ENCODE peak calls at places on chromosome 1, in six cellular contexts. One of them, this sample, is unnamed.

GRCh38 chr1:193260925-193261324 is 74.5 kb upstream of the B3GALT2 start:
- DNase-seq in HCT116: no peak
- DNase-seq in IMR-90: no peak
- DNase-seq in DND-41: no peak
- DNase-seq in MM.1S: no peak
- DNase-seq in fibroblast of lung: no peak
- DNase-seq in this sample: no peak

GRCh38 chr1:229900220-229900619 is 166.8 kb upstream of the GALNT2 start:
- DNase-seq in IMR-90: no peak
- DNase-seq in fibroblast of lung: no peak
- DNase-seq in MM.1S: no peak
- DNase-seq in DND-41: no peak
- DNase-seq in HCT116: no peak
- DNase-seq in this sample: no peak

GRCh38 chr1:235015291-235015990 is 113.2 kb downstream of the TOMM20 start:
- DNase-seq in fibroblast of lung: no peak
- DNase-seq in IMR-90: no peak
- DNase-seq in HCT116: no peak
- DNase-seq in DND-41: no peak
- DNase-seq in MM.1S: peak; percentile 29
- DNase-seq in this sample: no peak

GRCh38 chr1:110508038-110508437 is 10.9 kb downstream of the KCNA10 start:
- DNase-seq in HCT116: no peak
- DNase-seq in DND-41: no peak
- DNase-seq in fibroblast of lung: no peak
- DNase-seq in MM.1S: no peak
- DNase-seq in IMR-90: peak; percentile 9
- DNase-seq in this sample: peak; percentile 27

GRCh38 chr1:18333220-18333619 is 147.5 kb upstream of the KLHDC7A start:
- DNase-seq in MM.1S: no peak
- DNase-seq in DND-41: no peak
- DNase-seq in HCT116: no peak
- DNase-seq in fibroblast of lung: no peak
- DNase-seq in IMR-90: no peak
- DNase-seq in this sample: no peak

GRCh38 chr1:223732993-223733798 is 20.9 kb downstream of the CAPN2 start:
- DNase-seq in MM.1S: no peak
- DNase-seq in fibroblast of lung: no peak
- DNase-seq in HCT116: no peak
- DNase-seq in DND-41: no peak
- DNase-seq in IMR-90: peak; percentile 40
- DNase-seq in this sample: no peak

GRCh38 chr1:244092293-244093264 is 41.5 kb downstream of the ZBTB18 start:
- DNase-seq in IMR-90: peak; percentile 67
- DNase-seq in DND-41: no peak
- DNase-seq in MM.1S: no peak
- DNase-seq in fibroblast of lung: peak; percentile 89
- DNase-seq in HCT116: no peak
- DNase-seq in this sample: peak; percentile 56

GRCh38 chr1:166354411-166354810 is 187.6 kb upstream of the FAM78B start:
- DNase-seq in fibroblast of lung: no peak
- DNase-seq in MM.1S: no peak
- DNase-seq in IMR-90: no peak
- DNase-seq in HCT116: no peak
- DNase-seq in DND-41: no peak
- DNase-seq in this sample: no peak

GRCh38 chr1:85824066-85824835 is 116.0 kb upstream of the ZNHIT6 start:
- DNase-seq in fibroblast of lung: no peak
- DNase-seq in MM.1S: no peak
- DNase-seq in HCT116: no peak
- DNase-seq in IMR-90: no peak
- DNase-seq in DND-41: no peak
- DNase-seq in this sample: no peak

GRCh38 chr1:92184632-92185031 is 33.1 kb upstream of the C1orf146 start:
- DNase-seq in MM.1S: no peak
- DNase-seq in fibroblast of lung: peak; percentile 89
- DNase-seq in HCT116: no peak
- DNase-seq in IMR-90: peak; percentile 89
- DNase-seq in DND-41: no peak
- DNase-seq in this sample: no peak

GRCh38 chr1:199981584-199981983 is 45.9 kb upstream of the NR5A2 start:
- DNase-seq in fibroblast of lung: no peak
- DNase-seq in MM.1S: no peak
- DNase-seq in IMR-90: no peak
- DNase-seq in DND-41: no peak
- DNase-seq in HCT116: no peak
- DNase-seq in this sample: no peak

GRCh38 chr1:182054698-182055326 is 6.7 kb downstream of the ZNF648 start:
- DNase-seq in IMR-90: no peak
- DNase-seq in DND-41: peak; percentile 68
- DNase-seq in MM.1S: peak; percentile 77
- DNase-seq in HCT116: peak; percentile 26
- DNase-seq in fibroblast of lung: no peak
- DNase-seq in this sample: peak; percentile 73

GRCh38 chr1:17306407-17306806 is 1.6 kb upstream of the PADI4 start:
- DNase-seq in IMR-90: no peak
- DNase-seq in DND-41: no peak
- DNase-seq in fibroblast of lung: no peak
- DNase-seq in HCT116: no peak
- DNase-seq in MM.1S: no peak
- DNase-seq in this sample: no peak

GRCh38 chr1:217272385-217272784 is 358.5 kb downstream of the GPATCH2 start:
- DNase-seq in DND-41: no peak
- DNase-seq in MM.1S: no peak
- DNase-seq in HCT116: no peak
- DNase-seq in IMR-90: peak; percentile 84
- DNase-seq in fibroblast of lung: peak; percentile 77
- DNase-seq in this sample: no peak

GRCh38 chr1:22803833-22804232 is 93.2 kb downstream of the EPHB2 start:
- DNase-seq in MM.1S: no peak
- DNase-seq in fibroblast of lung: peak; percentile 69
- DNase-seq in IMR-90: no peak
- DNase-seq in DND-41: no peak
- DNase-seq in HCT116: no peak
- DNase-seq in this sample: no peak

GRCh38 chr1:13820055-13820454 is 120.1 kb downstream of the PRDM2 start:
- DNase-seq in HCT116: no peak
- DNase-seq in fibroblast of lung: no peak
- DNase-seq in MM.1S: no peak
- DNase-seq in IMR-90: no peak
- DNase-seq in DND-41: no peak
- DNase-seq in this sample: no peak

GRCh38 chr1:2503554-2504223 is 22.7 kb downstream of the PANK4 start:
- DNase-seq in MM.1S: no peak
- DNase-seq in DND-41: no peak
- DNase-seq in fibroblast of lung: no peak
- DNase-seq in HCT116: no peak
- DNase-seq in IMR-90: no peak
- DNase-seq in this sample: no peak

GRCh38 chr1:42955311-42956063 is 3.2 kb downstream of the SLC2A1 start:
- DNase-seq in MM.1S: no peak
- DNase-seq in HCT116: no peak
- DNase-seq in fibroblast of lung: no peak
- DNase-seq in IMR-90: no peak
- DNase-seq in DND-41: no peak
- DNase-seq in this sample: no peak

GRCh38 chr1:229238674-229239415 is 32.1 kb upstream of the RAB4A start:
- DNase-seq in HCT116: no peak
- DNase-seq in DND-41: no peak
- DNase-seq in MM.1S: no peak
- DNase-seq in IMR-90: no peak
- DNase-seq in fibroblast of lung: peak; percentile 40
- DNase-seq in this sample: no peak

GRCh38 chr1:223216482-223217205 is 73.6 kb upstream of the TLR5 start:
- DNase-seq in MM.1S: no peak
- DNase-seq in DND-41: no peak
- DNase-seq in HCT116: no peak
- DNase-seq in IMR-90: no peak
- DNase-seq in fibroblast of lung: no peak
- DNase-seq in this sample: no peak

GRCh38 chr1:14897080-14897449 is 256.5 kb upstream of the TMEM51 start:
- DNase-seq in DND-41: peak; percentile 26
- DNase-seq in HCT116: peak; percentile 28
- DNase-seq in fibroblast of lung: peak; percentile 11
- DNase-seq in IMR-90: peak; percentile 7
- DNase-seq in MM.1S: no peak
- DNase-seq in this sample: no peak

GRCh38 chr1:56516539-56517252 is 62.7 kb downstream of the PLPP3 start:
- DNase-seq in IMR-90: peak; percentile 65
- DNase-seq in HCT116: peak; percentile 71
- DNase-seq in fibroblast of lung: peak; percentile 78
- DNase-seq in DND-41: no peak
- DNase-seq in MM.1S: peak; percentile 83
- DNase-seq in this sample: peak; percentile 74

GRCh38 chr1:199273837-199274379 is 635.1 kb downstream of the PTPRC start:
- DNase-seq in IMR-90: peak; percentile 80
- DNase-seq in fibroblast of lung: peak; percentile 63
- DNase-seq in HCT116: no peak
- DNase-seq in MM.1S: no peak
- DNase-seq in DND-41: no peak
- DNase-seq in this sample: peak; percentile 18

DNA sequence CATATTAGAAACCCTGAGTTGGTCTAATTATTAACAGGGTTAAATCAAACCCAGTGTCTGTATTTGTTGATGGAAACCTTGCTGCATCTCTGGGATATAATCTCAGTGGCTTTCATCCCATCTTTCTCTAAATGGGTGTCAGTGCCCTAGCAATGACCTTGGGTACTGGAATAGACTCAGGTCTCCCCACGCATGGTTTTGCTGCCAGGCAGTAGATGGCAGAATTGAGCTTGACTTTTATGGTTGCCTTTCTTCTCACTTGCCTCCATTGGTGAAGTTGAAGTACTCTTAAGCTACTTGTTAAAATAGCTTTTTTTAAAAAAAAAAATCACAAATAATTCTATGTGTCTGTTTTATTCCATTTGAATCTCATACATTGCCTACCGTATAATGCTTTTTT is 81.8 kb upstream of the HMCN1 start:
- DNase-seq in IMR-90: no peak
- DNase-seq in DND-41: no peak
- DNase-seq in HCT116: peak; percentile 22
- DNase-seq in MM.1S: peak; percentile 21
- DNase-seq in fibroblast of lung: no peak
- DNase-seq in this sample: no peak
- TF ChIP-seq CTCF in IMR-90: no peak
- TF ChIP-seq CTCF in DND-41: peak; percentile 45
- TF ChIP-seq CTCF in HCT116: peak; percentile 44
- TF ChIP-seq CTCF in MM.1S: peak; percentile 47
- TF ChIP-seq CTCF in fibroblast of lung: peak; percentile 14
- TF ChIP-seq CTCF in this sample: no peak

GRCh38 chr1:40096977-40097782 is at the start of gene PPT1:
- DNase-seq in MM.1S: peak; percentile 75
- DNase-seq in fibroblast of lung: peak; percentile 67
- DNase-seq in HCT116: peak; percentile 41
- DNase-seq in DND-41: peak; percentile 84
- DNase-seq in IMR-90: peak; percentile 55
- DNase-seq in this sample: peak; percentile 88
- H3K9ac ChIP-seq in MM.1S: peak within 1 kb of the TSS; percentile 71
- H3K9ac ChIP-seq in fibroblast of lung: peak within 1 kb of the TSS; percentile 66
- H3K9ac ChIP-seq in HCT116: peak within 1 kb of the TSS; percentile 70
- H3K9ac ChIP-seq in DND-41: peak within 1 kb of the TSS; percentile 60
- H3K9ac ChIP-seq in IMR-90: peak within 1 kb of the TSS; percentile 85
- H3K9ac ChIP-seq in this sample: peak within 1 kb of the TSS; percentile 48

GRCh38 chr1:108663074-108663473 is 2.2 kb upstream of the HENMT1 start:
- DNase-seq in DND-41: no peak
- DNase-seq in MM.1S: no peak
- DNase-seq in fibroblast of lung: no peak
- DNase-seq in HCT116: no peak
- DNase-seq in IMR-90: no peak
- DNase-seq in this sample: no peak

GRCh38 chr1:108664426-108664950 is 3.6 kb upstream of the HENMT1 start:
- DNase-seq in DND-41: no peak
- DNase-seq in IMR-90: no peak
- DNase-seq in MM.1S: no peak
- DNase-seq in HCT116: no peak
- DNase-seq in fibroblast of lung: no peak
- DNase-seq in this sample: no peak

GRCh38 chr1:108665047-108665446 is 4.2 kb upstream of the HENMT1 start:
- DNase-seq in MM.1S: no peak
- DNase-seq in fibroblast of lung: no peak
- DNase-seq in DND-41: no peak
- DNase-seq in HCT116: no peak
- DNase-seq in IMR-90: no peak
- DNase-seq in this sample: no peak

GRCh38 chr1:108657701-108658100 is 3.2 kb downstream of the HENMT1 start:
- DNase-seq in MM.1S: no peak
- DNase-seq in IMR-90: peak; percentile 27
- DNase-seq in HCT116: no peak
- DNase-seq in fibroblast of lung: no peak
- DNase-seq in DND-41: no peak
- DNase-seq in this sample: no peak

GRCh38 chr1:108661030-108661609 is at the start of gene HENMT1:
- DNase-seq in IMR-90: peak; percentile 35
- DNase-seq in MM.1S: peak; percentile 43
- DNase-seq in DND-41: peak; percentile 76
- DNase-seq in HCT116: no peak
- DNase-seq in fibroblast of lung: peak; percentile 79
- DNase-seq in this sample: peak; percentile 63
- H3K9me3 ChIP-seq in IMR-90: no peaks in the 10 kb centered on the region
- H3K9me3 ChIP-seq in MM.1S: no peaks in the 10 kb centered on the region
- H3K9me3 ChIP-seq in DND-41: no peaks in the 10 kb centered on the region
- H3K9me3 ChIP-seq in HCT116: no peaks in the 10 kb centered on the region
- H3K9me3 ChIP-seq in fibroblast of lung: no peaks in the 10 kb centered on the region
- H3K9me3 ChIP-seq in this sample: no peaks in the 10 kb centered on the region

GRCh38 chr1:6465461-6466005 is 440 bp downstream of the TNFRSF25 start:
- DNase-seq in fibroblast of lung: no peak
- DNase-seq in HCT116: no peak
- DNase-seq in DND-41: peak; percentile 23
- DNase-seq in MM.1S: no peak
- DNase-seq in IMR-90: no peak
- DNase-seq in this sample: no peak

GRCh38 chr1:6466023-6466422 is at the start of gene TNFRSF25:
- DNase-seq in fibroblast of lung: no peak
- DNase-seq in DND-41: no peak
- DNase-seq in MM.1S: no peak
- DNase-seq in IMR-90: no peak
- DNase-seq in HCT116: no peak
- DNase-seq in this sample: no peak

GRCh38 chr1:6464915-6465314 is 1.1 kb downstream of the TNFRSF25 start:
- DNase-seq in MM.1S: no peak
- DNase-seq in fibroblast of lung: no peak
- DNase-seq in IMR-90: no peak
- DNase-seq in HCT116: no peak
- DNase-seq in DND-41: no peak
- DNase-seq in this sample: no peak

GRCh38 chr1:6463120-6463412 is 2.9 kb downstream of the TNFRSF25 start:
- DNase-seq in IMR-90: no peak
- DNase-seq in HCT116: no peak
- DNase-seq in MM.1S: no peak
- DNase-seq in DND-41: no peak
- DNase-seq in fibroblast of lung: no peak
- DNase-seq in this sample: no peak

DNA sequence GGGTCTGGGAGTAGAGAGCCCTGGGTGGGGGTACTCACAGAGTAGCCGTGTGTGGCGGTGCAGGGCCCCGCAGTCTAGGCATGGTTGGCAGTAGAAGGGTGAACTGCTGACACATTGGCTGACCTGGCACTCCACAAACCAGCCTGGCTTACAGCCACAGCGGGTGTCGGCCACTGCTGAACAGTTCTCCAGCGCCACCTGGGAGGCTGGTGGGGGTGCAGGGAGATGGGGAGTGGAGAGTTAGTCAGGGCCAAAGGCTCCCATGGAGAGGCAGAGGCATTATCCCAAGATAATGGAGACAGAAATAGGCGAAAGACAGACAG is 1.5 kb downstream of the TNFRSF25 start:
- DNase-seq in MM.1S: no peak
- DNase-seq in IMR-90: no peak
- DNase-seq in HCT116: no peak
- DNase-seq in fibroblast of lung: no peak
- DNase-seq in DND-41: no peak
- DNase-seq in this sample: peak; percentile 88
- TF ChIP-seq CTCF in MM.1S: no peak
- TF ChIP-seq CTCF in IMR-90: no peak
- TF ChIP-seq CTCF in HCT116: peak; percentile 22
- TF ChIP-seq CTCF in fibroblast of lung: no peak
- TF ChIP-seq CTCF in DND-41: no peak
- TF ChIP-seq CTCF in this sample: no peak

This sample was measured in colonic mucosa.